ENCODE peak calls at places on chromosome 7, in nine cellular contexts. B is cardiac fibroblast; U is brain microvascular endothelial cell; T is fibroblast of mammary gland; Q is ascending aorta; K is BE2C; J is CD8-positive, alpha-beta T cell; P is A549; M is lower lobe of right lung. R is an unnamed sample.

GRCh38 chr7:118839544-118839943 is 615.0 kb downstream of the ANKRD7 start:
- DNase-seq in B (no peak), U (no peak), T (no peak), J (no peak), P (no peak), K (no peak), M (no peak), Q (no peak), R (no peak)

GRCh38 chr7:137172105-137172590 is 171.4 kb downstream of the PTN start:
- DNase-seq in U (no peak), M (no peak), Q (no peak), P (no peak), J (no peak), T (no peak), K (no peak), B (peak; percentile 5), R (no peak)

GRCh38 chr7:69564454-69565417 is 33.5 kb upstream of the AUTS2 start:
- DNase-seq in M (no peak), K (peak; percentile 81), P (no peak), J (no peak), U (peak; percentile 22), B (peak; percentile 24), T (peak; percentile 81), Q (no peak), R (peak; percentile 76)

GRCh38 chr7:30963842-30964241 is at the start of gene GHRHR:
- DNase-seq in T (no peak), Q (no peak), B (no peak), J (no peak), P (no peak), M (no peak), K (no peak), U (no peak), R (no peak)

GRCh38 chr7:149824301-149824741 is 13.9 kb upstream of the ZNF862 start:
- DNase-seq in P (no peak), T (no peak), M (peak; percentile 35), U (no peak), K (no peak), Q (no peak), B (no peak), J (no peak), R (no peak)

GRCh38 chr7:134505856-134506255 is 21.5 kb upstream of the AKR1B10 start:
- DNase-seq in T (no peak), M (no peak), Q (no peak), J (no peak), B (no peak), K (no peak), P (no peak), U (no peak), R (no peak)

GRCh38 chr7:929311-929711 is 25.2 kb downstream of the ADAP1 start:
- DNase-seq in U (no peak), M (peak; percentile 36), P (no peak), J (no peak), T (peak; percentile 33), B (peak; percentile 48), K (no peak), Q (peak; percentile 60), R (no peak)

GRCh38 chr7:50558380-50559051 is 6.7 kb downstream of the DDC start:
- DNase-seq in J (no peak), K (peak; percentile 42), B (no peak), U (no peak), T (no peak), P (no peak), Q (no peak), M (no peak), R (no peak)

GRCh38 chr7:46131916-46132795 is 211.1 kb upstream of the IGFBP3 start:
- DNase-seq in B (peak; percentile 9), U (no peak), M (no peak), K (no peak), Q (no peak), T (no peak), J (no peak), P (peak; percentile 40), R (peak; percentile 67)

GRCh38 chr7:121486590-121486989 is 90.5 kb upstream of the FAM3C start:
- DNase-seq in P (no peak), B (no peak), Q (no peak), M (no peak), K (no peak), J (no peak), U (no peak), T (no peak), R (no peak)

GRCh38 chr7:56106108-56107073 is at the start of gene CHCHD2:
- DNase-seq in P (peak; percentile 99), J (peak; percentile 88), T (peak; percentile 99), M (peak; percentile 98), U (peak; percentile 98), K (peak; percentile 96), B (peak; percentile 99), Q (peak; percentile 99), R (peak; percentile 99)

GRCh38 chr7:124196519-124196918 is 163.7 kb upstream of the TMEM229A start:
- DNase-seq in T (no peak), P (no peak), B (no peak), U (no peak), Q (no peak), M (no peak), K (no peak), J (no peak), R (no peak)

GRCh38 chr7:2403718-2404648 is 572 bp downstream of the CHST12 start:
- DNase-seq in U (peak; percentile 9), M (no peak), T (no peak), J (peak; percentile 4), K (peak; percentile 57), P (no peak), Q (peak; percentile 71), B (peak; percentile 25), R (peak; percentile 35)

GRCh38 chr7:2403014-2403717 is at the start of gene CHST12:
- DNase-seq in K (peak; percentile 97), T (peak; percentile 86), Q (peak; percentile 96), J (peak; percentile 92), U (peak; percentile 88), B (peak; percentile 93), P (peak; percentile 93), M (peak; percentile 97), R (peak; percentile 96)

GRCh38 chr7:2404714-2405119 is 1.3 kb downstream of the CHST12 start:
- DNase-seq in U (no peak), B (no peak), Q (no peak), K (no peak), J (no peak), P (no peak), T (no peak), M (no peak), R (no peak)

GRCh38 chr7:2405201-2405600 is 1.8 kb downstream of the CHST12 start:
- DNase-seq in B (no peak), U (no peak), K (no peak), P (no peak), Q (no peak), M (no peak), T (no peak), J (no peak), R (no peak)

GRCh38 chr7:2405601-2406345 is 2.4 kb downstream of the CHST12 start:
- DNase-seq in T (no peak), K (no peak), J (peak; percentile 31), B (no peak), U (no peak), M (no peak), P (no peak), Q (no peak), R (no peak)
- H3K4me3 ChIP-seq in T (no peak overlapping the region), K (no peak overlapping the region), J (peak overlapping the region; percentile 64), B (no peak overlapping the region), U (no peak overlapping the region), M (peak overlapping the region; percentile 75), P (no peak overlapping the region), Q (peak overlapping the region; percentile 99), R (no peak overlapping the region)

GRCh38 chr7:47416454-47417121 is 165.3 kb downstream of the TNS3 start:
- DNase-seq in M (no peak), T (no peak), B (no peak), U (no peak), K (no peak), J (no peak), Q (peak; percentile 61), P (peak; percentile 29), R (no peak)
- TF ChIP-seq CTCF in M (no peak), T (no peak), B (no peak), U (peak; percentile 33), K (no peak), J (no peak), Q (no peak), P (no peak), R (no peak)

GRCh38 chr7:71130280-71130679 is 1.7 kb upstream of the GALNT17 start:
- DNase-seq in J (no peak), T (no peak), U (no peak), B (no peak), Q (no peak), P (no peak), M (no peak), K (no peak), R (no peak)

GRCh38 chr7:71131753-71132520 is at the start of gene GALNT17:
- DNase-seq in J (no peak), Q (peak; percentile 65), P (no peak), M (no peak), B (no peak), K (no peak), T (no peak), U (no peak), R (no peak)

GRCh38 chr7:71133232-71133622 is 1.3 kb downstream of the GALNT17 start:
- DNase-seq in Q (no peak), P (no peak), M (no peak), T (no peak), B (no peak), J (no peak), K (no peak), U (no peak), R (no peak)

GRCh38 chr7:71131256-71131752 is 640 bp upstream of the GALNT17 start:
- DNase-seq in Q (peak; percentile 76), B (peak; percentile 4), K (peak; percentile 50), M (no peak), P (no peak), T (no peak), U (peak; percentile 2), J (no peak), R (peak; percentile 5)

GRCh38 chr7:71132521-71133231 is 732 bp downstream of the GALNT17 start:
- DNase-seq in J (no peak), M (no peak), U (no peak), B (peak; percentile 14), P (no peak), T (peak; percentile 7), K (no peak), Q (no peak), R (peak; percentile 4)
- H3K4me3 ChIP-seq in J (no peak overlapping the region), M (peak overlapping the region; percentile 52), U (no peak overlapping the region), B (no peak overlapping the region), P (no peak overlapping the region), T (no peak overlapping the region), K (no peak overlapping the region), Q (peak overlapping the region; percentile 81), R (no peak overlapping the region)

GRCh38 chr7:18119985-18120384 is 92.3 kb upstream of the PRPS1L1 start:
- DNase-seq in U (peak; percentile 12), J (no peak), B (peak; percentile 38), M (no peak), P (peak; percentile 7), Q (no peak), T (peak; percentile 20), K (no peak), R (peak; percentile 25)
- TF ChIP-seq CTCF in U (peak; percentile 74), J (no peak), B (peak; percentile 27), M (no peak), P (no peak), Q (no peak), T (peak; percentile 11), K (peak; percentile 30), R (peak; percentile 49)

GRCh38 chr7:20193242-20193777 is 23.9 kb downstream of the MACC1 start:
- DNase-seq in P (no peak), B (peak; percentile 40), J (no peak), Q (no peak), K (no peak), U (no peak), T (no peak), M (no peak), R (no peak)
- H3K4me3 ChIP-seq in P (no peak overlapping the region), B (no peak overlapping the region), J (no peak overlapping the region), Q (no peak overlapping the region), K (no peak overlapping the region), U (no peak overlapping the region), T (no peak overlapping the region), M (no peak overlapping the region), R (no peak overlapping the region)